ENCODE peak calls at places on chromosomes 16 and 17, in seven cellular contexts. One of them, this sample, is unnamed.

GRCh38 chr17:78248051-78248914 is 16.9 kb downstream of the TMEM235 start:
- DNase-seq in T-helper 22 cell: no peak
- DNase-seq in amygdala: peak
- DNase-seq in epithelial cell of esophagus: no peak
- DNase-seq in mammary epithelial cell: no peak
- DNase-seq in amniotic stem cell: no peak
- DNase-seq in T-helper 9 cell: no peak
- DNase-seq in this sample: no peak

GRCh38 chr16:53112015-53112414 is 57.2 kb downstream of the CHD9 start:
- DNase-seq in T-helper 22 cell: no peak
- DNase-seq in amygdala: no peak
- DNase-seq in epithelial cell of esophagus: no peak
- DNase-seq in mammary epithelial cell: no peak
- DNase-seq in amniotic stem cell: no peak
- DNase-seq in T-helper 9 cell: no peak
- DNase-seq in this sample: peak

GRCh38 chr16:65120811-65121721 is 797 bp downstream of the CDH11 start:
- DNase-seq in T-helper 22 cell: no peak
- DNase-seq in amygdala: no peak
- DNase-seq in epithelial cell of esophagus: peak
- DNase-seq in mammary epithelial cell: peak
- DNase-seq in amniotic stem cell: no peak
- DNase-seq in T-helper 9 cell: no peak
- DNase-seq in this sample: peak

GRCh38 chr17:55926276-55926995 is 175.6 kb downstream of the PCTP start:
- DNase-seq in T-helper 22 cell: no peak
- DNase-seq in amygdala: no peak
- DNase-seq in epithelial cell of esophagus: no peak
- DNase-seq in mammary epithelial cell: no peak
- DNase-seq in amniotic stem cell: no peak
- DNase-seq in T-helper 9 cell: no peak
- DNase-seq in this sample: peak

GRCh38 chr17:56756536-56756935 is 77.2 kb downstream of the C17orf67 start:
- DNase-seq in T-helper 22 cell: no peak
- DNase-seq in amygdala: no peak
- DNase-seq in epithelial cell of esophagus: peak
- DNase-seq in mammary epithelial cell: peak
- DNase-seq in amniotic stem cell: peak
- DNase-seq in T-helper 9 cell: no peak
- DNase-seq in this sample: no peak

GRCh38 chr16:29811896-29812665 is at the start of gene PRRT2:
- DNase-seq in T-helper 22 cell: peak
- DNase-seq in amygdala: peak
- DNase-seq in epithelial cell of esophagus: no peak
- DNase-seq in mammary epithelial cell: no peak
- DNase-seq in amniotic stem cell: no peak
- DNase-seq in T-helper 9 cell: peak
- DNase-seq in this sample: peak

GRCh38 chr17:17370711-17371110 is 67.5 kb downstream of the NT5M start:
- DNase-seq in T-helper 22 cell: no peak
- DNase-seq in amygdala: no peak
- DNase-seq in epithelial cell of esophagus: no peak
- DNase-seq in mammary epithelial cell: no peak
- DNase-seq in amniotic stem cell: no peak
- DNase-seq in T-helper 9 cell: no peak
- DNase-seq in this sample: no peak

GRCh38 chr16:86466695-86467406 is 43.5 kb upstream of the FOXF1 start:
- DNase-seq in T-helper 22 cell: no peak
- DNase-seq in amygdala: no peak
- DNase-seq in epithelial cell of esophagus: no peak
- DNase-seq in mammary epithelial cell: no peak
- DNase-seq in amniotic stem cell: no peak
- DNase-seq in T-helper 9 cell: no peak
- DNase-seq in this sample: no peak

GRCh38 chr17:38861399-38861843 is 7.9 kb upstream of the RPL23 start:
- DNase-seq in T-helper 22 cell: no peak
- DNase-seq in amygdala: no peak
- DNase-seq in epithelial cell of esophagus: no peak
- DNase-seq in mammary epithelial cell: peak
- DNase-seq in amniotic stem cell: no peak
- DNase-seq in T-helper 9 cell: no peak
- DNase-seq in this sample: peak

GRCh38 chr16:23048164-23048563 is 101.1 kb downstream of the USP31 start:
- DNase-seq in T-helper 22 cell: no peak
- DNase-seq in amygdala: no peak
- DNase-seq in epithelial cell of esophagus: no peak
- DNase-seq in mammary epithelial cell: no peak
- DNase-seq in amniotic stem cell: no peak
- DNase-seq in T-helper 9 cell: no peak
- DNase-seq in this sample: peak

GRCh38 chr17:80678621-80679020 is 134.0 kb downstream of the RPTOR start:
- DNase-seq in T-helper 22 cell: no peak
- DNase-seq in amygdala: peak
- DNase-seq in epithelial cell of esophagus: peak
- DNase-seq in mammary epithelial cell: no peak
- DNase-seq in amniotic stem cell: no peak
- DNase-seq in T-helper 9 cell: no peak
- DNase-seq in this sample: peak

GRCh38 chr16:15460601-15461000 is 26.2 kb downstream of the BMERB1 start:
- DNase-seq in T-helper 22 cell: no peak
- DNase-seq in amygdala: no peak
- DNase-seq in epithelial cell of esophagus: no peak
- DNase-seq in mammary epithelial cell: no peak
- DNase-seq in amniotic stem cell: no peak
- DNase-seq in T-helper 9 cell: no peak
- DNase-seq in this sample: no peak

GRCh38 chr16:48182979-48183537 is 27.3 kb upstream of the ABCC12 start:
- DNase-seq in T-helper 22 cell: no peak
- DNase-seq in amygdala: no peak
- DNase-seq in epithelial cell of esophagus: no peak
- DNase-seq in mammary epithelial cell: no peak
- DNase-seq in amniotic stem cell: no peak
- DNase-seq in T-helper 9 cell: no peak
- DNase-seq in this sample: no peak

GRCh38 chr16:28925386-28926228 is 569 bp upstream of the RABEP2 start:
- DNase-seq in T-helper 22 cell: peak
- DNase-seq in amygdala: peak
- DNase-seq in epithelial cell of esophagus: peak
- DNase-seq in mammary epithelial cell: peak
- DNase-seq in amniotic stem cell: peak
- DNase-seq in T-helper 9 cell: peak
- DNase-seq in this sample: no peak

GRCh38 chr16:68370921-68371651 is 60.3 kb downstream of the PRMT7 start:
- DNase-seq in T-helper 22 cell: no peak
- DNase-seq in amygdala: no peak
- DNase-seq in epithelial cell of esophagus: no peak
- DNase-seq in mammary epithelial cell: no peak
- DNase-seq in amniotic stem cell: no peak
- DNase-seq in T-helper 9 cell: no peak
- DNase-seq in this sample: no peak

GRCh38 chr17:79630821-79631639 is 20.2 kb upstream of the RBFOX3 start:
- DNase-seq in T-helper 22 cell: no peak
- DNase-seq in amygdala: no peak
- DNase-seq in epithelial cell of esophagus: no peak
- DNase-seq in mammary epithelial cell: no peak
- DNase-seq in amniotic stem cell: no peak
- DNase-seq in T-helper 9 cell: no peak
- DNase-seq in this sample: no peak

GRCh38 chr16:1167276-1168107 is 14.6 kb downstream of the CACNA1H start:
- DNase-seq in T-helper 22 cell: no peak
- DNase-seq in amygdala: peak
- DNase-seq in epithelial cell of esophagus: no peak
- DNase-seq in mammary epithelial cell: no peak
- DNase-seq in amniotic stem cell: no peak
- DNase-seq in T-helper 9 cell: no peak
- DNase-seq in this sample: no peak

GRCh38 chr16:54928016-54928356 is 2.7 kb upstream of the IRX5 start:
- DNase-seq in T-helper 22 cell: no peak
- DNase-seq in amygdala: no peak
- DNase-seq in epithelial cell of esophagus: peak
- DNase-seq in mammary epithelial cell: peak
- DNase-seq in amniotic stem cell: no peak
- DNase-seq in T-helper 9 cell: no peak
- DNase-seq in this sample: no peak

GRCh38 chr16:25109643-25110042 is 1.9 kb upstream of the LCMT1 start:
- DNase-seq in T-helper 22 cell: no peak
- DNase-seq in amygdala: no peak
- DNase-seq in epithelial cell of esophagus: peak
- DNase-seq in mammary epithelial cell: peak
- DNase-seq in amniotic stem cell: peak
- DNase-seq in T-helper 9 cell: no peak
- DNase-seq in this sample: no peak

GRCh38 chr17:17693253-17693954 is 12.1 kb downstream of the RAI1 start:
- DNase-seq in T-helper 22 cell: no peak
- DNase-seq in amygdala: peak
- DNase-seq in epithelial cell of esophagus: peak
- DNase-seq in mammary epithelial cell: peak
- DNase-seq in amniotic stem cell: no peak
- DNase-seq in T-helper 9 cell: no peak
- DNase-seq in this sample: peak

GRCh38 chr17:61486135-61487120 is 34.2 kb downstream of the TBX4 start:
- DNase-seq in T-helper 22 cell: no peak
- DNase-seq in amygdala: no peak
- DNase-seq in epithelial cell of esophagus: no peak
- DNase-seq in mammary epithelial cell: no peak
- DNase-seq in amniotic stem cell: no peak
- DNase-seq in T-helper 9 cell: no peak
- DNase-seq in this sample: peak

GRCh38 chr17:77410470-77410869 is 269.7 kb downstream of the SEC14L1 start:
- DNase-seq in T-helper 22 cell: no peak
- DNase-seq in amygdala: no peak
- DNase-seq in epithelial cell of esophagus: no peak
- DNase-seq in mammary epithelial cell: no peak
- DNase-seq in amniotic stem cell: no peak
- DNase-seq in T-helper 9 cell: no peak
- DNase-seq in this sample: no peak

GRCh38 chr17:40122944-40123810 is 1.4 kb downstream of the MSL1 start:
- DNase-seq in T-helper 22 cell: peak
- DNase-seq in amygdala: peak
- DNase-seq in epithelial cell of esophagus: peak
- DNase-seq in mammary epithelial cell: peak
- DNase-seq in amniotic stem cell: no peak
- DNase-seq in T-helper 9 cell: peak
- DNase-seq in this sample: peak

GRCh38 chr16:80971814-80972213 is 34.9 kb downstream of the CMC2 start:
- DNase-seq in T-helper 22 cell: no peak
- DNase-seq in amygdala: no peak
- DNase-seq in epithelial cell of esophagus: no peak
- DNase-seq in mammary epithelial cell: no peak
- DNase-seq in amniotic stem cell: no peak
- DNase-seq in T-helper 9 cell: no peak
- DNase-seq in this sample: no peak

GRCh38 chr16:88284626-88285513 is 97.9 kb upstream of the ZNF469 start:
- DNase-seq in T-helper 22 cell: no peak
- DNase-seq in amygdala: no peak
- DNase-seq in epithelial cell of esophagus: no peak
- DNase-seq in mammary epithelial cell: no peak
- DNase-seq in amniotic stem cell: no peak
- DNase-seq in T-helper 9 cell: no peak
- DNase-seq in this sample: no peak

GRCh38 chr16:15816228-15816627 is 40.6 kb downstream of the MYH11 start:
- DNase-seq in T-helper 22 cell: no peak
- DNase-seq in amygdala: no peak
- DNase-seq in epithelial cell of esophagus: no peak
- DNase-seq in mammary epithelial cell: no peak
- DNase-seq in amniotic stem cell: no peak
- DNase-seq in T-helper 9 cell: no peak
- DNase-seq in this sample: no peak

GRCh38 chr17:80565347-80566053 is 20.9 kb downstream of the RPTOR start:
- DNase-seq in T-helper 22 cell: no peak
- DNase-seq in amygdala: no peak
- DNase-seq in epithelial cell of esophagus: no peak
- DNase-seq in mammary epithelial cell: no peak
- DNase-seq in amniotic stem cell: no peak
- DNase-seq in T-helper 9 cell: no peak
- DNase-seq in this sample: peak

GRCh38 chr17:27970587-27970986 is 71.9 kb upstream of the NLK start:
- DNase-seq in T-helper 22 cell: no peak
- DNase-seq in amygdala: no peak
- DNase-seq in epithelial cell of esophagus: no peak
- DNase-seq in mammary epithelial cell: no peak
- DNase-seq in amniotic stem cell: no peak
- DNase-seq in T-helper 9 cell: no peak
- DNase-seq in this sample: no peak

GRCh38 chr16:19520861-19521331 is 1.0 kb downstream of the GDE1 start:
- DNase-seq in T-helper 22 cell: no peak
- DNase-seq in amygdala: no peak
- DNase-seq in epithelial cell of esophagus: peak
- DNase-seq in mammary epithelial cell: peak
- DNase-seq in amniotic stem cell: no peak
- DNase-seq in T-helper 9 cell: no peak
- DNase-seq in this sample: peak

GRCh38 chr17:55416470-55417052 is 5.1 kb downstream of the MMD start:
- DNase-seq in T-helper 22 cell: no peak
- DNase-seq in amygdala: no peak
- DNase-seq in epithelial cell of esophagus: peak
- DNase-seq in mammary epithelial cell: no peak
- DNase-seq in amniotic stem cell: no peak
- DNase-seq in T-helper 9 cell: no peak
- DNase-seq in this sample: no peak

GRCh38 chr16:10981697-10982216 is 37.4 kb downstream of the CLEC16A start:
- DNase-seq in T-helper 22 cell: peak
- DNase-seq in amygdala: no peak
- DNase-seq in epithelial cell of esophagus: peak
- DNase-seq in mammary epithelial cell: peak
- DNase-seq in amniotic stem cell: no peak
- DNase-seq in T-helper 9 cell: no peak
- DNase-seq in this sample: peak

GRCh38 chr16:89217388-89218191 is at the start of gene ZNF778:
- DNase-seq in T-helper 22 cell: peak
- DNase-seq in amygdala: peak
- DNase-seq in epithelial cell of esophagus: peak
- DNase-seq in mammary epithelial cell: peak
- DNase-seq in amniotic stem cell: peak
- DNase-seq in T-helper 9 cell: peak
- DNase-seq in this sample: peak

GRCh38 chr16:69057400-69058378 is 47.8 kb upstream of the HAS3 start:
- DNase-seq in T-helper 22 cell: no peak
- DNase-seq in amygdala: no peak
- DNase-seq in epithelial cell of esophagus: peak
- DNase-seq in mammary epithelial cell: peak
- DNase-seq in amniotic stem cell: no peak
- DNase-seq in T-helper 9 cell: no peak
- DNase-seq in this sample: no peak

GRCh38 chr17:47982645-47983440 is 11.9 kb downstream of the CDK5RAP3 start:
- DNase-seq in T-helper 22 cell: no peak
- DNase-seq in amygdala: no peak
- DNase-seq in epithelial cell of esophagus: no peak
- DNase-seq in mammary epithelial cell: no peak
- DNase-seq in amniotic stem cell: no peak
- DNase-seq in T-helper 9 cell: no peak
- DNase-seq in this sample: no peak

GRCh38 chr16:73323880-73324279 is 276.0 kb upstream of the ZFHX3 start:
- DNase-seq in T-helper 22 cell: no peak
- DNase-seq in amygdala: peak
- DNase-seq in epithelial cell of esophagus: no peak
- DNase-seq in mammary epithelial cell: no peak
- DNase-seq in amniotic stem cell: no peak
- DNase-seq in T-helper 9 cell: no peak
- DNase-seq in this sample: no peak